ENCODE peak calls at places on chromosomes 12 and 14, in four cellular contexts. H is HCT116, Z is HepG2, U is GM12878. I is an unnamed sample.

GRCh38 chr12:113236539-113237354 is 15.5 kb downstream of the TPCN1 start:
- DNase-seq in U (no peak), Z (no peak), H (no peak), I (no peak)

GRCh38 chr14:99359906-99360305 is 87.9 kb upstream of the BCL11B start:
- DNase-seq in H (no peak), Z (no peak), U (no peak), I (no peak)

GRCh38 chr12:1593232-1594044 is 943 bp downstream of the FBXL14 start:
- DNase-seq in H (no peak), U (no peak), Z (no peak), I (no peak)

GRCh38 chr12:127393896-127394295 is 873.1 kb upstream of the TMEM132C start:
- DNase-seq in Z (no peak), U (no peak), H (no peak), I (no peak)

GRCh38 chr14:72605096-72605920 is 288.6 kb downstream of the DPF3 start:
- DNase-seq in Z (no peak), H (no peak), U (no peak), I (no peak)

GRCh38 chr14:44979740-44980346 is 17.9 kb downstream of the TOGARAM1 start:
- DNase-seq in U (no peak), H (no peak), Z (no peak), I (no peak)

GRCh38 chr12:14769462-14769836 is 33.8 kb downstream of the WBP11 start:
- DNase-seq in U (no peak), Z (peak; percentile 42), H (no peak), I (no peak)

GRCh38 chr12:131733874-131734273 is 23.0 kb downstream of the SFSWAP start:
- DNase-seq in U (no peak), H (no peak), Z (no peak), I (no peak)

GRCh38 chr14:73754911-73755360 is 40.8 kb upstream of the PNMA1 start:
- DNase-seq in Z (no peak), H (no peak), U (no peak), I (no peak)

GRCh38 chr14:44785096-44785495 is 176.7 kb downstream of the KLHL28 start:
- DNase-seq in U (no peak), H (no peak), Z (no peak), I (no peak)

GRCh38 chr12:130013771-130014484 is 110.1 kb upstream of the TMEM132D start:
- DNase-seq in Z (peak; percentile 26), H (no peak), U (no peak), I (peak; percentile 35)

GRCh38 chr12:68565391-68565903 is 45.3 kb upstream of the RAP1B start:
- DNase-seq in Z (no peak), H (no peak), U (no peak), I (peak; percentile 67)

GRCh38 chr12:30138483-30138882 is 354.7 kb upstream of the TMTC1 start:
- DNase-seq in Z (no peak), U (no peak), H (no peak), I (no peak)

DNA sequence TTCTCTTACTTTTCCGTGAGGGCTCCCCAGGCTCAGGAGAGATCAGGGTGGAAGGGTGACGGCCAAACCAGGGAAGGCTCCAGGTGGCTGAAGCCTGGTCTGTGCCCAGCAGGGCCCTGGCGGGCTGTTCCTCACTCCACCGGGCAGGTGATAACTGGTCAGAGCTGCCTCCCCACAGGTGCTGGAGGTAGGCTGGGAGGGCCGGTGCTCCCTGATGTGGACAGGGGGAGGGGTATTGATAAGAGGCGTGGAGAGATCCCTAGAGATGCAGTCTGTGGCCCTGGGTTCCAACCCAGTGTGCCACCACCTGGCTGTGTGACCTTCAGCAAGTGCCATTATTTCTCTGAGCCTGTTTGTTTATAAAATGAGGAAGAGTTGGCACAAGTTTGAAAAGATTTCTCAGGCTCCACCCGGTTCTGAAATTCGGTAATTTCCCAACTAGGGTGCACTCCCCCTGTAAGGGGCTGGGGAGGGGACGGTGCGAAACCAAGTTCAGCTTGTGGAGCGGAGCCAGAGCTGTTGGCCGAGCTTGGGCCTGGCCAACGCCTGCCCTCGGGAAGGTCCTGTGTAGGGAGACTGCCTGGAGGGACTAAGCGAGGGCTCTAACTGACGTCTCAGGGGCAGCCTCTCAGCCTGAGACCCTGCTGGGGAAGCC is 999 bp upstream of the NR4A1 start:
- DNase-seq in Z (no peak), U (no peak), H (no peak), I (no peak)
- H3K27ac ChIP-seq in Z (peak overlapping the region; percentile 90), U (peak overlapping the region; percentile 67), H (peak overlapping the region; percentile 92), I (peak overlapping the region; percentile 39)

DNA sequence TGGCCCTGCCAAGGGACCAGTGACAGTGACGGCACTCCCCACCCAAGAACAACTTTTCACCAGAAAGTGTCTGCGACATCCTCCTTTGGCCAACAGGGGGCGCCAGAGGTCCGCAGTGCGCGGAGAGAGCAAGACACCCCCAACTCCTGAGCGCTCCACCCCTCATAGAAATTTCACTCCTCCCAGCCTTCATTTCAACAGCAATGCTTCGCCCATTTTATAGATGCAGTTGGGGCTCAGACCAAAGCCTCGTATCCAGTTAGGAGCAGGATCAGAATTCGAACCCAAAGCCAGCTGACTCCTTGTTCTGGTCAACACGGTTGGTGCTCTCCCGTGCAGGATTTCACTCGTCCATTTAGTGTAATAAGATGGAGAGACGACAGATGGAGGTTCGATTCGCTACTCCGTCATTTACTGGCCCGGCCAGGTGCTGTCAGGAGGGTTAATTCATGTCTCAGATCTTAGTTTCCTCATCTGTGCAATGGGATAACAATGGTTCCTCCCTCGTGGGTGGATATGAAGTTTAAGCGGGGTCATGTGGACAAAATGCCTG is 2.4 kb upstream of the POP5 start:
- DNase-seq in Z (peak; percentile 54), H (peak; percentile 34), U (no peak), I (peak; percentile 20)
- TF ChIP-seq SIN3A in Z (no peak), H (no peak), U (no peak), I (no peak)

GRCh38 chr14:69056389-69056788 is 77.3 kb upstream of the ACTN1 start:
- DNase-seq in U (no peak), Z (no peak), H (peak; percentile 6), I (no peak)

GRCh38 chr14:69064596-69064995 is 85.5 kb upstream of the ACTN1 start:
- DNase-seq in U (no peak), H (no peak), Z (peak; percentile 35), I (no peak)

GRCh38 chr14:69055973-69056372 is 76.9 kb upstream of the ACTN1 start:
- DNase-seq in H (no peak), Z (no peak), U (no peak), I (no peak)

GRCh38 chr14:69055125-69055524 is 76.0 kb upstream of the ACTN1 start:
- DNase-seq in U (no peak), Z (no peak), H (no peak), I (no peak)

DNA sequence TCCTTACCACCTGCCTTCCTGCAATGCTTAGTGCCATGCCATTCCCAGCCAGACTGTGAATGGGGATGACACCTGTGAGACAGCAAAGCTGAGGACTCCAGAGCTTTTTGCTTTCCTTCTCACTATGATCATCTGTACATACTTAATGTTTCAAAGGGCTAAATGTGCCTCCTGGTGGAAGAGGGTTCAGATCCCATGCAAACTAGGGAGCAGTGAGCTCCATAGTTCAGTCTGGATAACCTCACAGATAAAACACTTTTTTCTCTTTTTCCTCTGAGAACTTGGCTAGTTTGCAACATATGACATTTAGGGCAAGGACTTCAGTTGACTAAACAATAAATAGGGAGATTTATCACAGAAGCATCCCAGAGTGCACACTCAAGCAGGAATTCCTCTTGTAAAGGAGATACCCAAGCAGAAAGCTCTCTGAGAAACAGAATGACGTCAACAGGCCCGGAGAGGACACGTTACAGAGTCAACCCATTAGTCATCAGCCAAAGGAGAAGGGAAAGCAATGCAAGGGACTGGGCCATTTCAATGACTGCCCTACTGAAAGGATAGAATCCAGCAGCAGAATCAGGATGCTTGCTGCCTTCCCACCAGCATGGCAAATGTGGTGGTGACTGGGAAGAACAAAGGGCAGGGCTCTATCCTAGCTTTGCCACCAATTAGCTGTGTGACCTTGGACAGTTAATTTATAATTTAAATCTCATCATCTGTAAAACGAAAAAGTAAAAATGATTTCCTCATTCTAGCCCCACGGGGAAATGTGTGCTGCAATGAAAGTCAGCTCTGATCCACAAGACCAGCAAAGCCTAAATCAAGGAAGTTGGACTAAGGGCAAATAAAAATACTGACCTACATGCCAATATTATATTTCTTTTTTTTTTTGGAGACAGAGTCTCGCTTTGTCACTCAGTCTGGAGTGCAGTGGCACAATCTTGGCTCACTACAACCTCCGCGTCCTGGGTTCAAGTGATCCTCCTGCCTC is 80.9 kb upstream of the ACTN1 start:
- DNase-seq in U (no peak), Z (no peak), H (no peak), I (no peak)
- H3K36me3 ChIP-seq in U (peaks cover 22% of the 10 kb centered on the region), Z (peaks cover 42% of the 10 kb centered on the region), H (peaks cover 14% of the 10 kb centered on the region), I (peaks cover 12% of the 10 kb centered on the region)

DNA sequence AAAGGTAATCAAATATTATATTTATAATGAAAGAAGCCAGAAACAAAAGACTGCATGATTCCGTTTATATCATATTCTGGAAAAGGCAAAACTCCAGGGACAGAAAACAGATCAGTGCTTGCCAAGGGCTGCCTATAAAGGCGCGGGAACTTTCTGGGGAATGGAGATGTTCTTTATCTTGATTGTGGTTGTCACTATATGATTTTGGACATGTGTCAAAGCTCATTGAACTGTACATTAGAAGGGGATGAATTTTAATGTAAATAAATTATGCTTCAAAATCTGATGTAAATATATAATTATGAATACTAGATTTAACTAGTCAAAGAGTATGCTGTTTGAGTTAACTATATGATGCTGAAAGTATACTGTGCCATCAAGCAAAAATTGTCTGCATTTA is 115.4 kb upstream of the KRAS start:
- DNase-seq in H (no peak), U (no peak), Z (no peak), I (no peak)
- H3K27ac ChIP-seq in H (no peak overlapping the region), U (no peak overlapping the region), Z (no peak overlapping the region), I (no peak overlapping the region)